ENCODE peak calls at places on chromosomes 7 and 10, in six cellular contexts. F is endothelial cell of umbilical vein, W is IMR-90, H is erythroblast, R is prostate gland, U is H1. T is an unnamed sample.

GRCh38 chr10:110076559-110077318 is 69.0 kb downstream of the ADD3 start:
- DNase-seq in F (peak), U (no peak), W (peak), H (peak), R (peak), T (peak)

GRCh38 chr7:24963218-24963617 is 16.8 kb downstream of the OSBPL3 start:
- DNase-seq in F (no peak), W (peak), R (no peak), U (no peak), H (peak), T (peak)

GRCh38 chr7:74479066-74479781 is 25.5 kb downstream of the GTF2IRD1 start:
- DNase-seq in H (no peak), U (no peak), F (no peak), W (peak), R (no peak), T (peak)

GRCh38 chr7:36070230-36070629 is 82.8 kb upstream of the EEPD1 start:
- DNase-seq in H (no peak), W (no peak), R (no peak), U (no peak), F (no peak), T (no peak)

GRCh38 chr7:71348751-71349415 is 216.9 kb downstream of the GALNT17 start:
- DNase-seq in F (no peak), R (peak), U (peak), H (no peak), W (no peak), T (no peak)

GRCh38 chr7:171364-171904 is 20.9 kb upstream of the FAM20C start:
- DNase-seq in U (no peak), F (no peak), W (no peak), H (no peak), R (no peak), T (no peak)

GRCh38 chr7:137591444-137591843 is 247.9 kb upstream of the PTN start:
- DNase-seq in R (no peak), U (no peak), W (peak), H (no peak), F (peak), T (no peak)

GRCh38 chr10:28242560-28243204 is 60.2 kb downstream of the MPP7 start:
- DNase-seq in F (no peak), U (no peak), H (no peak), R (no peak), W (no peak), T (no peak)

GRCh38 chr10:81838950-81839349 is 36.0 kb upstream of the NRG3 start:
- DNase-seq in F (peak), W (no peak), H (no peak), U (peak), R (no peak), T (peak)

GRCh38 chr10:127302343-127302742 is 106.0 kb upstream of the INSYN2A start:
- DNase-seq in F (no peak), W (no peak), U (no peak), R (no peak), H (no peak), T (no peak)

GRCh38 chr7:27633062-27633461 is 29.6 kb downstream of the HIBADH start:
- DNase-seq in W (no peak), F (no peak), R (no peak), H (no peak), U (no peak), T (no peak)

GRCh38 chr7:156842317-156842716 is 50.7 kb downstream of the LMBR1 start:
- DNase-seq in U (no peak), R (no peak), W (no peak), F (no peak), H (peak), T (peak)

GRCh38 chr7:116317907-116318306 is 107.6 kb downstream of the TES start:
- DNase-seq in R (no peak), W (no peak), F (peak), H (no peak), U (no peak), T (no peak)

GRCh38 chr10:77825965-77826364 is 100.6 kb downstream of the DLG5 start:
- DNase-seq in F (no peak), U (no peak), H (no peak), R (no peak), W (no peak), T (no peak)

GRCh38 chr7:20440472-20441105 is 109.9 kb downstream of the ITGB8 start:
- DNase-seq in R (no peak), U (peak), F (peak), H (peak), W (peak), T (peak)

GRCh38 chr7:25795824-25796235 is 356.2 kb upstream of the NFE2L3 start:
- DNase-seq in U (no peak), R (no peak), W (peak), H (no peak), F (no peak), T (no peak)

GRCh38 chr7:75737856-75738603 is 711 bp downstream of the HIP1 start:
- DNase-seq in H (peak), U (no peak), R (peak), W (no peak), F (no peak), T (no peak)

GRCh38 chr10:84076540-84077195 is 62.6 kb upstream of the GHITM start:
- DNase-seq in W (peak), U (no peak), F (no peak), R (no peak), H (peak), T (no peak)

GRCh38 chr10:106836923-106837322 is 327.6 kb downstream of the SORCS1 start:
- DNase-seq in R (no peak), W (no peak), U (no peak), H (no peak), F (no peak), T (no peak)

GRCh38 chr10:36739884-36740445 is 385.4 kb upstream of the ANKRD30A start:
- DNase-seq in F (no peak), R (no peak), U (no peak), W (peak), H (no peak), T (no peak)

GRCh38 chr10:61992059-61992460 is 90.6 kb downstream of the ARID5B start:
- DNase-seq in F (peak), H (no peak), W (peak), R (no peak), U (no peak), T (peak)

GRCh38 chr7:106878748-106879439 is 13.8 kb downstream of the PIK3CG start:
- DNase-seq in F (no peak), R (no peak), U (no peak), W (no peak), H (no peak), T (no peak)

GRCh38 chr10:547591-548081 is 141.8 kb downstream of the DIP2C start:
- DNase-seq in U (no peak), W (no peak), F (no peak), R (no peak), H (no peak), T (no peak)

GRCh38 chr7:100509213-100509612 is 25.5 kb downstream of the NYAP1 start:
- DNase-seq in W (peak), F (no peak), H (no peak), R (peak), U (no peak), T (peak)

GRCh38 chr7:98360221-98361124 is 40.4 kb downstream of the BAIAP2L1 start:
- DNase-seq in R (no peak), H (peak), W (no peak), U (no peak), F (no peak), T (no peak)

GRCh38 chr7:37683263-37684120 is at the start of gene GPR141:
- DNase-seq in W (no peak), R (no peak), H (no peak), U (no peak), F (peak), T (no peak)

GRCh38 chr7:34320926-34321609 is 336.9 kb upstream of the NPSR1 start:
- DNase-seq in F (peak), U (peak), R (peak), W (peak), H (peak), T (peak)

GRCh38 chr7:38463277-38464224 is 167.6 kb downstream of the AMPH start:
- DNase-seq in U (no peak), R (peak), W (peak), F (no peak), H (peak), T (peak)

GRCh38 chr7:114857605-114858004 is 64.3 kb upstream of the MDFIC start:
- DNase-seq in H (no peak), U (no peak), F (no peak), W (peak), R (no peak), T (no peak)

GRCh38 chr10:12241810-12242529 is 46.0 kb downstream of the CDC123 start:
- DNase-seq in U (no peak), H (no peak), W (peak), F (no peak), R (peak), T (peak)

GRCh38 chr7:90242369-90243168 is 2.4 kb upstream of the CFAP69 start:
- DNase-seq in R (no peak), W (no peak), U (no peak), F (no peak), H (no peak), T (no peak)

GRCh38 chr7:90244565-90244908 is 437 bp upstream of the CFAP69 start:
- DNase-seq in W (no peak), F (no peak), U (no peak), R (no peak), H (no peak), T (no peak)

GRCh38 chr7:90248706-90249105 is 3.7 kb downstream of the CFAP69 start:
- DNase-seq in R (no peak), U (no peak), W (no peak), F (no peak), H (no peak), T (no peak)

GRCh38 chr7:90246184-90246583 is 1.2 kb downstream of the CFAP69 start:
- DNase-seq in R (peak), F (no peak), U (peak), W (peak), H (no peak), T (no peak)

DNA sequence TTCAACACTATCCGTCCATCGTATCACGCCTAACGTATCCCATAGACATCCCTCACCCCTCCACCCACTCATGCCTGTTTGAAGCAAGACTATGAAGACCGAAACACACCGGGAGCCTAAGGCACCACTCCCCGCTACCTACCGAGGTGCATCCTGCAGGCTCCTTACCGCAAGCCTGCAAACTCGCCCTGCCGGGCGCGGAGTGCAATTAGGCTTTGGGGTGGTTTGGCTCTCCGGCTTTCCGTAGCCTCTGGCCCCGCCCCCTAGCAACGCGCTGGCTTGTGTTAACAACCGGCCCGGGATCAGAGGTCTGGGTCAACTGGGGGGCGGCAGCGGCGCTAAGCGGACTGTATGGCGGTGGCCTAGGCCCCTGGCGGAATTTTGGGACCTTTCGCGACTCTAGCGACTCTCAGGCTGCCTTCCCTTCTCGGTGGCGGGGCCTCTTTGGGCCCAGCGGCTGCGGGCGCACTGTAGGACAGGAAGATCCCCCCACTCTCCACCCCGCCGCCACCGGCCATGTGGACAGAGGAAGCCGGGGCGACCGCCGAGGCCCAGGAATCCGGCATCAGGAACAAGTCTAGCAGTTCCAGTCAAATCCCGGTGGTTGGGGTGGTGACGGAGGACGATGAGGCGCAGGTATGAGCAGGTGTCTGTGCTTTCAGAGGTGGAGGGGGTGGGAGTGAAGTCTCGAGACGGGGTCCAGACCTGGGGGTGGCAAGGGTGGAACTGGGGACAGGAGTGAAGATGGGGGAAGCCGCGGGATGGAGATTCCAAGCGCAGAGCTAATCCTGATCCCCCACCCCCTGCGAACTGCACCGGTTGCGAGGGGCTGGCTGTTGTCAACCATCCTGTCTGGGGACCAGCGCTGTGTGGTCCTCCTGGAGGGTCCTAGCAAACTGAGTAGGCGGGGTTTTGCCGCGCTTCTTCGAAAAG is at the start of gene CFAP69:
- DNase-seq in U (peak), H (peak), R (peak), F (peak), W (peak), T (peak)
- TF ChIP-seq POLR2A in U (no peak), H (no peak), R (peak), F (no peak), W (no peak), T (no peak)

DNA sequence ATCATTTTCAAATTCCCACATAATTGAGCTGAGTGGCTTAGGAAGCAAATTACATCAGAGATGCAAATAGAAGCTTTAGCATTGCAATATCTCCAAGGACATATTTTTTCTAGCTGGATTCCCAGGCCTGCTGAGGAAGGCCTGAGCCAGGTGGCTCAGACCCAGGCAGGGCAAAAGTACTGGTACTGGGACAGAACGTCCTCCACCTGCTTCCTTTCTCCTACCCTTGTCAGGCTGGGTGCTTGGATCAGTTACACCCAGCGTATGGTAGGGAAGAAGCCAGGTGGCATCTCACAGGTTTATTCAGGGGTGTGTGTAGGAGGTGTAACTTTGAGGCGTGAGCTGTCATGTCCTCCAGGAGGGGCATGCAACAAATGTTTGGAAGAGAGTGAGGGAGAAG is 3.0 kb upstream of the PANK1 start:
- DNase-seq in F (no peak), W (no peak), H (no peak), U (no peak), R (no peak), T (no peak)
- TF ChIP-seq POLR2A in F (no peak), W (no peak), H (no peak), U (no peak), R (no peak), T (no peak)

DNA sequence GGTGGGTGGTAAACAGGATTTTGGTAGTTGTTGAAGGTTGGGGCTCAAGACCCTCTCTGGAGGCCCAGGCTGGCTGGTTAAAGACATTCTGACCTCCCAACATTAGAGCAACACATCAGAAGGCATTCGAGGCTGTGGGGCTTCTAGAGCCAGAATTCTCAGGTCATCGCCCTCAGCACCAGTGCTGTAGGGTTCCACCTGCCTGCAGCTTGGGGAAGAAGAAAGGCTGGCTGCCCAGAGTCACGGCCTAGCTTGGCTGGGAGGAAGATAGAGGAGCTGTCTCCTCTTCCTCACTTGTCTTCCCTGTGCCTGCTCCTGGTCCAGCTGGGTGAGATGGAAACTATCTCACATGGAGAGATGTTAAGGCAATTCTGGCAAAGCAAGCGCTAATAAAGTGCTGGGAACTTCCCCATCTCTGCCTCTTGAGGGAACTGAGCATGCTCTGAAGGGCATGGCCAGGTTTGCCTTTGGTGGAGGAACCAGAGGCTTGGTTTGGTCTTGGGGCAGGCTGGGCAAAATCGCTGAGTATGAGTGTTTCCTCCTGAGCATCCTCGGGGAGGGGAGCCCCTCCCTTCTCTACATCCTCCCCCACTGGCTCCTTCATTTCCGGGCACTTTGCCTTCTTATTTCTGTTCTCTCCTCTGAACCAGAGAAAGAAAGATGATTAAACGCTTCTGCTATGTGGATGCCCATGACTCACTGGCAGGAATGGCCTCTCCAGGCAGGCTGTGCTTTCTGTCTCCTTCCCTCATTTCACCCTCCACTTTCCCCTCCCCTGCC is 509.0 kb upstream of the PODXL start:
- DNase-seq in U (no peak), H (no peak), W (peak), R (no peak), F (peak), T (peak)
- TF ChIP-seq POLR2A in U (no peak), H (no peak), W (no peak), R (no peak), F (no peak), T (no peak)

GRCh38 chr10:132539431-132539839 is 1.8 kb downstream of the INPP5A start:
- DNase-seq in W (no peak), H (no peak), U (no peak), R (peak), F (no peak), T (no peak)
- TF ChIP-seq POLR2A in W (no peak), H (no peak), U (no peak), R (no peak), F (no peak), T (no peak)

DNA sequence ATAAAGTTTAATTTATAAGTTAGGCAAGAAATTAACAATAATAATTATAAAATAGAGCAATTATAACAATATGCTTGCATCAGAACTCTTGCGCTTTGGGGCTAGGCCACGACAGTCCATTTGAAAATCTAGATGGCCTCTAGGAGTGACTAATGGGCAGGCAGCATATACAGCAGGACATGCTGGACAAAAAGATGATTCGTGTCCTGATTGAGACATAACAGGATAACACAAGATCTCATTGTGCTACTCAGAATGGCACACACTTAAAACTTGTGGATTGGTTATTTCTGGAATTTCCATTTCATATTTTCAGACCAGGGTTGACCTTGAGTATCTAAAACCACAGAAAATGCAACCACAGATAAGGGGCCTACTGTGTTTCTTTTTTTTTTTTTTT is 27.5 kb downstream of the CTNNA3 start:
- DNase-seq in H (no peak), R (no peak), U (no peak), W (peak), F (peak), T (no peak)
- TF ChIP-seq POLR2A in H (no peak), R (no peak), U (no peak), W (no peak), F (no peak), T (no peak)

DNA sequence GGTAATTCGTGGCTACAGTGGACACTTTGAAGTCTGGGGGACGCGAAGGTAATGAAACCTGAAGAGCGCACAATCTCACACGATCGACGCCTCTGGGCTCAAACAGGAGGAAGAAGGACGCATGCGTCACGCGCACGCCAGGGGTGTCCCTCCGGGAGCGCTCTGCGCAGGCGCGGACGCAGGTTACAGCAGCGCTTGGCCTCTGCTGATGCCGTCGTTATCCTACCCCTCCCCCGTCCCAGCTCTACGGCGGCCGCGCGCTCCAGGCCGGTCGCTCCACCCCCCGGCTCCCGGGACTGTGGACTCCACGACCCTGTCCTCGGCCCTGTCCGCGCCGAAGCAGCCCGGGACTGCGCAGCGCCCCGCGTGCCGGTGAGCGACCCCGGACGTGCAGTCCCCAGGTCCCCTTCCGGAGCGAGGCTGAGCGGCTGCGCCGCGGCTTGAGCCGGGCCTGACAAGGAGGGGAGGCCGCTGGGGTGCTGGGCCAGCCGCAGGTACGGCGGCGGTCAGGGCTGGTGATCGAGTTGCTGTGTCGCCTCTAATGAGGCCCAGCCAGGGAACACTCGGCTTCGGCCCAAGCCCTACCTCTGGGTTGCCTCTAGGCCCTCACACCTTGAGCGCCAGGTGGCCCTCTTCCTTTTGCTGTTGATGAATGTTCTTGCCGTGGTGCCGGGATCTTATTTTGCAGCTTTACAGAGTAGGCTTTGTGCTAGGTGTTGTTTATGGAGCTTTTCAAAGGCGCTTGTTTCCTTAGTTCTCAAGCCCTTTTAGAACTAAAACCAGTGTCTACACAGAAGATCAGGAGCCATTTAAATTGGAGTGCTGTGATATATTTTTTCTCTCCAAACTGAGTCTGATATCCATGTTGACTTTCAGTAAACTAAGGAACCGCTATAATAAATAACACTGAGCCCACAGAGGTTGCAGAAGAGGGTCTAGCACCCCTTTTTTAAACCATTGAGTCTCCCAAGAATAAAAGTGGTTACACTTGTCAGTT is at the start of gene TMEM106B:
- DNase-seq in R (peak), W (peak), U (peak), H (peak), F (peak), T (peak)
- TF ChIP-seq POLR2A in R (peak), W (peak), U (peak), H (peak), F (peak), T (peak)

GRCh38 chr10:87094373-87095240 is at the start of the genes GLUD1 and SHLD2:
- DNase-seq in U (peak), R (peak), H (peak), F (peak), W (peak), T (peak)
- TF ChIP-seq POLR2A in U (peak), R (peak), H (peak), F (peak), W (peak), T (no peak)

T was measured in testis.